ENCODE peak calls at places on chromosome 15, in five cellular contexts. L is heart left ventricle, U is tibial artery, E is Peyer's patch, R is Karpas-422. B is an unnamed sample.

GRCh38 chr15:81754078-81754477 is 291.7 kb downstream of the MEX3B start:
- DNase-seq in U (no peak), R (no peak), E (no peak), L (no peak), B (no peak)

GRCh38 chr15:28191832-28192231 is 92.7 kb upstream of the OCA2 start:
- DNase-seq in E (no peak), R (no peak), U (peak; percentile 34), L (peak; percentile 48), B (no peak)

GRCh38 chr15:72237286-72238224 is 6.6 kb upstream of the PKM start:
- DNase-seq in R (no peak), E (peak; percentile 75), L (no peak), U (peak; percentile 89), B (no peak)

GRCh38 chr15:67945951-67946700 is 106.3 kb upstream of the RNU6-1 start:
- DNase-seq in U (no peak), E (no peak), R (peak; percentile 43), L (peak; percentile 46), B (no peak)

GRCh38 chr15:77179541-77179998 is 108.7 kb upstream of the TSPAN3 start:
- DNase-seq in L (no peak), R (no peak), E (no peak), U (no peak), B (no peak)

GRCh38 chr15:78875107-78875914 is 2.6 kb downstream of the MORF4L1 start:
- DNase-seq in E (no peak), U (no peak), L (no peak), R (no peak), B (no peak)

GRCh38 chr15:55526559-55527036 is 18.6 kb upstream of the DNAAF4 start:
- DNase-seq in L (no peak), E (no peak), U (no peak), R (peak; percentile 91), B (no peak)

GRCh38 chr15:21260966-21261395 is 179.3 kb downstream of the POTEB3 start:
- DNase-seq in E (peak; percentile 46), L (peak; percentile 18), R (no peak), U (no peak), B (peak; percentile 19)

GRCh38 chr15:83310521-83311456 is 26.3 kb upstream of the BNC1 start:
- DNase-seq in E (no peak), L (no peak), U (no peak), R (no peak), B (no peak)

GRCh38 chr15:96345560-96346389 is 15.3 kb downstream of the NR2F2 start:
- DNase-seq in E (peak; percentile 71), L (peak; percentile 74), R (no peak), U (peak; percentile 91), B (peak; percentile 72)

GRCh38 chr15:77553257-77553656 is 79.5 kb downstream of the LINGO1 start:
- DNase-seq in U (no peak), E (no peak), L (no peak), R (no peak), B (no peak)

GRCh38 chr15:67072951-67073350 is 7.5 kb downstream of the SMAD3 start:
- DNase-seq in E (no peak), R (no peak), L (no peak), U (no peak), B (no peak)

GRCh38 chr15:37764733-37765191 is 169.7 kb upstream of the TMCO5A start:
- DNase-seq in L (no peak), E (peak; percentile 60), R (peak; percentile 91), U (no peak), B (peak; percentile 71)

GRCh38 chr15:37765809-37766208 is 168.6 kb upstream of the TMCO5A start:
- DNase-seq in E (peak; percentile 52), L (no peak), U (no peak), R (no peak), B (no peak)

GRCh38 chr15:61946778-61947177 is 113.5 kb downstream of the VPS13C start:
- DNase-seq in L (no peak), R (no peak), E (no peak), U (no peak), B (no peak)

GRCh38 chr15:31272558-31273257 is 53.9 kb upstream of the KLF13 start:
- DNase-seq in L (peak; percentile 18), E (peak; percentile 80), R (no peak), U (no peak), B (no peak)

GRCh38 chr15:31434418-31435255 is 108.0 kb downstream of the KLF13 start:
- DNase-seq in U (peak; percentile 70), L (no peak), R (peak; percentile 66), E (peak; percentile 93), B (peak; percentile 61)

GRCh38 chr15:76107169-76107568 is 47.4 kb downstream of the TMEM266 start:
- DNase-seq in R (no peak), E (no peak), U (no peak), L (no peak), B (no peak)

GRCh38 chr15:96285306-96285705 is 45.2 kb upstream of the NR2F2 start:
- DNase-seq in U (no peak), E (no peak), R (no peak), L (peak; percentile 51), B (no peak)

GRCh38 chr15:60781211-60781713 is 302.3 kb upstream of the ICE2 start:
- DNase-seq in E (no peak), L (peak; percentile 33), R (no peak), U (peak; percentile 28), B (no peak)

GRCh38 chr15:89378699-89379422 is 44.2 kb upstream of the POLG start:
- DNase-seq in U (no peak), E (no peak), R (no peak), L (peak; percentile 30), B (no peak)
- H3K36me3 ChIP-seq in U (no peaks in the 10 kb centered on the region), E (no peaks in the 10 kb centered on the region), R (no peaks in the 10 kb centered on the region), L (no peaks in the 10 kb centered on the region), B (no peaks in the 10 kb centered on the region)

GRCh38 chr15:51093488-51093864 is 1.2 kb downstream of the TNFAIP8L3 start:
- DNase-seq in L (no peak), E (no peak), R (no peak), U (no peak), B (no peak)
- H3K27ac ChIP-seq in L (no peak overlapping the region), E (peak overlapping the region; percentile 22), R (no peak overlapping the region), U (peak overlapping the region; percentile 91), B (no peak overlapping the region)

DNA sequence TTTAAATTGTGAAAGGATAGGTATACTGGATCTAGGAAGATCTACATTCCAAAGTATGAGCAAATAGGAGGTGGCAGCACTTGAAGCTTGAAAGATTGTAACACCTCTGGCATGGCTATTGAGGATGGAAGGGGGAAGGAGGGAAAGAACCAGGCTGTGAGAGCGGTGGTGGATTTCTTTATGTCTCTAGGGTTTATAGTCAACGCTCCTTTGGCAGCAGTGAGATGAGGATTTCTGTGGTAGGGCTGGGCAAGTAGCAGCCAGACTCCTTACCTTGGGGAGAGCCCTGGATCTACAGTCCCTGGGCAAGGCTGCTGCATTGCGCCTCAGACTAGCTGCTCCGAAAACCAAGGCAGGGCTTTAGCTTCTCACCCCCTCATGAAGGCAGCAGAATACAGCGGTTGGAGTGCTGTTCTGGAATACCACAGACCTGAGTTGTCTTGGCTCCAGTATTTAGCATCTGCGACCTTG is 53.2 kb downstream of the MEF2A start:
- DNase-seq in U (no peak), E (no peak), R (no peak), L (no peak), B (no peak)
- H3K4me3 ChIP-seq in U (no peak overlapping the region), E (no peak overlapping the region), R (no peak overlapping the region), L (no peak overlapping the region), B (no peak overlapping the region)

GRCh38 chr15:40988157-40988556 is 34.9 kb downstream of the CHAC1 start:
- DNase-seq in L (no peak), R (no peak), E (no peak), U (no peak), B (no peak)
- H3K36me3 ChIP-seq in L (peaks cover 21% of the 10 kb centered on the region), R (peaks cover 34% of the 10 kb centered on the region), E (peaks cover 4% of the 10 kb centered on the region), U (peaks cover 20% of the 10 kb centered on the region), B (peaks cover 46% of the 10 kb centered on the region)

GRCh38 chr15:73937726-73938125 is 11.5 kb downstream of the LOXL1 start:
- DNase-seq in L (no peak), U (no peak), R (no peak), E (no peak), B (no peak)
- H3K27ac ChIP-seq in L (no peak overlapping the region), U (peak overlapping the region; percentile 75), R (no peak overlapping the region), E (no peak overlapping the region), B (no peak overlapping the region)

GRCh38 chr15:51171578-51171932 is 76.8 kb upstream of the TNFAIP8L3 start:
- DNase-seq in R (no peak), U (no peak), L (no peak), E (no peak), B (no peak)

GRCh38 chr15:51170882-51171577 is 76.3 kb upstream of the TNFAIP8L3 start:
- DNase-seq in L (no peak), E (no peak), R (no peak), U (no peak), B (no peak)

GRCh38 chr15:51168700-51169099 is 74.0 kb upstream of the TNFAIP8L3 start:
- DNase-seq in U (no peak), R (no peak), E (no peak), L (no peak), B (no peak)

DNA sequence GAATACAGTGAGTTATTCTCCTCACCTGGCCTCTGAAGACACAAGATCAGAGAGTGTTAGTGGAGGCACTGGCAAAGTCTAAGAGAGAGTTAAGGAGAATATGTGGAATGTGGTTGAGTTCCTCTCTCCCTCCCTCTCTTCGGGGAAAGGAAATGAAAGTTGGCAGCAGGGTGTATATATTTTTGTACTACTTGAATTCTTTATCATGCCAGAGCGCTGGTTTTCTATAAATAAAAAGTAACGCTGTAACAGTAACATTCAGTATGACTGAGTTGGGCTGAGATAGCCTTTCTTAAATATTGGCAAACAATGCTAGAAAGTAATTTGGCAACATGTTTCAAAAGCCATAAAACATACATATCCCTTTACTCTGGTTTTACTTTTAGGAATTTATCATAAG is 77.5 kb upstream of the TNFAIP8L3 start:
- DNase-seq in R (no peak), L (no peak), E (no peak), U (no peak), B (no peak)
- H3K4me3 ChIP-seq in R (no peak overlapping the region), L (no peak overlapping the region), E (no peak overlapping the region), U (no peak overlapping the region), B (no peak overlapping the region)

GRCh38 chr15:85583404-85584390 is 203.3 kb downstream of the AKAP13 start:
- DNase-seq in R (peak; percentile 54), E (peak; percentile 85), L (peak; percentile 46), U (no peak), B (peak; percentile 56)

GRCh38 chr15:85581495-85581894 is 201.1 kb downstream of the AKAP13 start:
- DNase-seq in R (no peak), E (peak; percentile 86), L (peak; percentile 69), U (peak; percentile 78), B (peak; percentile 60)

GRCh38 chr15:85582076-85582718 is 201.8 kb downstream of the AKAP13 start:
- DNase-seq in E (peak; percentile 81), L (no peak), U (peak; percentile 60), R (no peak), B (no peak)

GRCh38 chr15:85580914-85581313 is 200.5 kb downstream of the AKAP13 start:
- DNase-seq in R (no peak), U (peak; percentile 50), E (peak; percentile 82), L (no peak), B (peak; percentile 44)

DNA sequence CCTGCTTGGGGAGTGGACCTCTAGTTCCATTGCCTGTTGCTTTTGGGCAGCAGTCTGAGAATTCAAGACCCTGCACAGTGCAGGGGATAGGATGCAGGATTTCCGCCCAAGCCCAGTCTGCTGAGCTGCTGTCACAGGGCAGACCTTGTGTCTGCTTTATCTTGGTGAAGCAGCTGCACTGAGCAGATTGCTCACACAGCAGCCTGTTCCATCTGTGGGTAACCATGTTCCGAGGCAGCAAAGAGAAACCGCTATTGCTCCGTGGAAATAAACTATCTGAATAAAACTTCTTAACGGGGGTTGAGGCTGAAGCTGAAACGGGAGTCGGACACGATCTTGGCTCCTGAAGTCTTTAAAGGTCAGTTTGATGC is 202.3 kb downstream of the AKAP13 start:
- DNase-seq in R (no peak), U (peak; percentile 59), L (peak; percentile 75), E (peak; percentile 92), B (peak; percentile 74)
- H3K36me3 ChIP-seq in R (peaks cover 19% of the 10 kb centered on the region), U (no peaks in the 10 kb centered on the region), L (no peaks in the 10 kb centered on the region), E (no peaks in the 10 kb centered on the region), B (no peaks in the 10 kb centered on the region)

GRCh38 chr15:39128746-39129145 is 452.1 kb upstream of the THBS1 start:
- DNase-seq in L (no peak), U (no peak), R (no peak), E (no peak), B (no peak)
- H3K27ac ChIP-seq in L (no peak overlapping the region), U (no peak overlapping the region), R (no peak overlapping the region), E (peak overlapping the region; percentile 73), B (no peak overlapping the region)